ENCODE peak calls at places on chromosome 20, in ten cellular contexts. Z, H, S, I, C, R, B, U, K and A are unnamed samples.

GRCh38 chr20:49397525-49397924 is 84.9 kb downstream of the KCNB1 start:
- DNase-seq in Z (no peak), H (peak; percentile 25), S (peak; percentile 87), I (no peak), C (no peak), R (peak; percentile 52), B (no peak), U (peak; percentile 50), K (no peak), A (peak; percentile 95)

GRCh38 chr20:9807176-9807575 is 31.7 kb downstream of the PAK5 start:
- DNase-seq in Z (no peak), H (no peak), S (no peak), I (no peak), C (no peak), R (no peak), B (no peak), U (no peak), K (no peak), A (no peak)

GRCh38 chr20:366042-366718 is 14.4 kb upstream of the TRIB3 start:
- DNase-seq in Z (no peak), H (no peak), S (no peak), I (no peak), C (no peak), R (no peak), B (peak; percentile 27), U (no peak), K (no peak), A (no peak)

GRCh38 chr20:59560588-59561227 is 43.6 kb upstream of the PHACTR3 start:
- DNase-seq in Z (no peak), H (peak; percentile 11), S (no peak), I (no peak), C (no peak), R (peak; percentile 63), B (no peak), U (no peak), K (peak; percentile 73), A (peak; percentile 65)

GRCh38 chr20:61120595-61121515 is 131.2 kb upstream of the CDH4 start:
- DNase-seq in Z (no peak), H (peak; percentile 69), S (peak; percentile 58), I (no peak), C (no peak), R (peak; percentile 85), B (peak; percentile 23), U (peak; percentile 50), K (peak; percentile 64), A (peak; percentile 49)

GRCh38 chr20:50401047-50401586 is 109.1 kb upstream of the PTPN1 start:
- DNase-seq in Z (no peak), H (no peak), S (no peak), I (no peak), C (no peak), R (no peak), B (no peak), U (no peak), K (no peak), A (no peak)

GRCh38 chr20:10558635-10559187 is 115.1 kb downstream of the JAG1 start:
- DNase-seq in Z (no peak), H (peak; percentile 99), S (peak; percentile 86), I (no peak), C (no peak), R (no peak), B (peak; percentile 4), U (peak; percentile 93), K (no peak), A (no peak)

GRCh38 chr20:38125157-38126056 is 39.7 kb downstream of the TGM2 start:
- DNase-seq in Z (no peak), H (peak; percentile 58), S (peak; percentile 86), I (no peak), C (peak; percentile 83), R (no peak), B (no peak), U (peak; percentile 54), K (no peak), A (peak; percentile 92)

GRCh38 chr20:47124235-47124717 is 229.6 kb downstream of the EYA2 start:
- DNase-seq in Z (no peak), H (no peak), S (peak; percentile 51), I (no peak), C (no peak), R (peak; percentile 43), B (no peak), U (peak; percentile 61), K (no peak), A (no peak)

GRCh38 chr20:47127986-47128385 is 228.5 kb downstream of the ZMYND8 start:
- DNase-seq in Z (no peak), H (no peak), S (no peak), I (no peak), C (no peak), R (no peak), B (no peak), U (no peak), K (no peak), A (peak; percentile 76)

GRCh38 chr20:47126709-47127108 is 229.8 kb downstream of the ZMYND8 start:
- DNase-seq in Z (no peak), H (peak; percentile 69), S (peak; percentile 68), I (no peak), C (no peak), R (no peak), B (no peak), U (no peak), K (no peak), A (no peak)

GRCh38 chr20:47126374-47126705 is 230.2 kb downstream of the ZMYND8 start:
- DNase-seq in Z (no peak), H (no peak), S (no peak), I (no peak), C (no peak), R (peak; percentile 15), B (no peak), U (no peak), K (no peak), A (no peak)

DNA sequence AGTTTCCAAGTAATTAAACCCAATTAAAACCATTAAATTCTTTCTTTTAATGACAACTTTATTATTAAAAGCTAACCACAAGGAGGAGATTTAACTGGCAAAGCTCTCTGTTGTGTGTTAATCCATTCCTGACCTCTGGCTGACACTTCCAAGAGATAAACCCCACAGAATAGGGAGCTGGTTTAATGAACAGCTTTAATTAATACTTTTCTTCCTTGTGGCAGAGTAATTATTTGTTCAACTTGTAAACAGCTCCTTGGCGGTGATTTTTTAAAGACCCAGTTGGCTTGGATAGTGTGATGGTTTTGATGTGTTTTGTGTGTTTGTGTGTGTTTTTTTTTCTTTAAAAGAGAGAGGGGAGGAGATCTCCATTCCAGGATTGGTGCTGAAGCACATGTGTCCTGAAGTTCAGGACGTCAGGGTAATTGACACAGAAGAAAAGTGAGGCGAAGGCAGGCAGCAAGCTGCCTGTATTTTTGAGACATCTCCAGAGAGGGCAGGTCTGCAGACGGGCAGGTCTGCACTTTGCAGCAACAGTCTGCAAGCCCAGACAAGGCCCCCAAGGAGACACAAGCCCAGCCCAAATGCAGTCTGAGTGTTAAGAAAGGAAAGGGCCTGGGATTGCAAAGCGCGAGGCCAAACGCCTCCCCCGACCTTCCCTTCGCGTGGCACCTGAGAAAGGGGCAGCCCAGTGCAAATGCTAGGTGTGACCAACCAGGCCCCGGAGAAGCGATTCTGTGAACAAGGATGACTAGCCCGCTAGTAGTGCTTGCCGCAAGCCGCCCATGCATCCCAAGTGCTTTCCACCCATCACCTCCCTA is 230.7 kb downstream of the ZMYND8 start:
- DNase-seq in Z (no peak), H (no peak), S (no peak), I (no peak), C (no peak), R (peak; percentile 15), B (no peak), U (peak; percentile 95), K (peak; percentile 41), A (peak; percentile 49)
- H3K4me3 ChIP-seq in Z (no peak overlapping the region), H (no peak overlapping the region), S (no peak overlapping the region), I (no peak overlapping the region), C (no peak overlapping the region), R (no peak overlapping the region), B (no peak overlapping the region), U (no peak overlapping the region), K (no peak overlapping the region), A (no peak overlapping the region)

DNA sequence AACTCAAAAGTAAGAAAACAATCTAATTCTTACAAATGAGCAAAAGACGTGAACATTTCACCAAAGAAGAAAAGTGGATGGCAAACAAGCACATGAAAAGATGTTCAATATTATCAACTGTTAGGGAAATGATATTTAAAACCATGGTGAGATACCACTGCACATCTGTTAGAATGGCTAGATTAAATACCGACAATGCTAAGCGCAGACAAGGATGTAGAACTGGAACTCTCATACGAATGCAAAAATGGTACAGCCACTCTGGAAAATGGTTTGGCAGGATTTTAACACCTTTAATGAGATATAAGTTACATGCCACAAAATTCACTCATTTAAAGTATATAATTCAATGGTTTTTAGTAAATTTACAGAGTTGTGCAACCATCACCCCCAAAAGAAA is 44.6 kb upstream of the NFATC2 start:
- DNase-seq in Z (no peak), H (no peak), S (no peak), I (no peak), C (no peak), R (no peak), B (no peak), U (no peak), K (no peak), A (no peak)
- H3K4me3 ChIP-seq in Z (no peak overlapping the region), H (no peak overlapping the region), S (no peak overlapping the region), I (no peak overlapping the region), C (no peak overlapping the region), R (no peak overlapping the region), B (no peak overlapping the region), U (no peak overlapping the region), K (no peak overlapping the region), A (no peak overlapping the region)

GRCh38 chr20:36162272-36162966 is 7.9 kb downstream of the EPB41L1 start:
- DNase-seq in Z (no peak), H (peak; percentile 15), S (no peak), I (no peak), C (no peak), R (peak; percentile 28), B (no peak), U (no peak), K (no peak), A (peak; percentile 70)

GRCh38 chr20:36155991-36156390 is 1.5 kb downstream of the EPB41L1 start:
- DNase-seq in Z (no peak), H (no peak), S (no peak), I (no peak), C (no peak), R (no peak), B (no peak), U (no peak), K (no peak), A (no peak)

GRCh38 chr20:36158160-36158741 is 3.7 kb downstream of the EPB41L1 start:
- DNase-seq in Z (no peak), H (no peak), S (no peak), I (no peak), C (no peak), R (no peak), B (no peak), U (no peak), K (no peak), A (no peak)

GRCh38 chr20:36157610-36158009 is 3.1 kb downstream of the EPB41L1 start:
- DNase-seq in Z (no peak), H (no peak), S (no peak), I (no peak), C (no peak), R (no peak), B (no peak), U (no peak), K (no peak), A (no peak)

DNA sequence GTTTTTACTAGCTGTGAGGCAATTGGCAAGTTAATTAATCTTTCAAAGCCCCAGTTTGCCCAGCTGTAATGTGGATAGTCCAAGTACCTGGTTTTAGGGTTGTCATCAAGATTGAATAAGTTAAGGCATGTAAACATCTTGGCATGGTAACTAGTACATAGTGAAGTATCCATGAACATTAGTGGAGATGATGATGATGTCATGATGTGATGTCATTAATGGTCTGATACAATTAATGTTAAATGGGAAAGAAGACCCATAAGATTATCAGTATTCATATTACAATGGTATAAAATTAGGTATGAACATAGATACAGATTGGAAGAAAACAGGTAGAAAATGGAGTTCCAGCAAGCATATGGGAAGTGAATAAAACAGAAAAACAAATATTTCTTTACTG is 5.3 kb downstream of the EPB41L1 start:
- DNase-seq in Z (no peak), H (no peak), S (no peak), I (no peak), C (no peak), R (no peak), B (no peak), U (no peak), K (no peak), A (no peak)
- H3K4me3 ChIP-seq in Z (no peak overlapping the region), H (no peak overlapping the region), S (no peak overlapping the region), I (no peak overlapping the region), C (no peak overlapping the region), R (no peak overlapping the region), B (no peak overlapping the region), U (no peak overlapping the region), K (no peak overlapping the region), A (no peak overlapping the region)

GRCh38 chr20:62987114-62987513 is 19.6 kb downstream of the BHLHE23 start:
- DNase-seq in Z (no peak), H (no peak), S (no peak), I (no peak), C (no peak), R (no peak), B (no peak), U (no peak), K (no peak), A (no peak)

GRCh38 chr20:62991863-62992262 is 14.9 kb downstream of the BHLHE23 start:
- DNase-seq in Z (no peak), H (no peak), S (no peak), I (no peak), C (no peak), R (no peak), B (no peak), U (no peak), K (no peak), A (no peak)

GRCh38 chr20:62991196-62991807 is 15.5 kb downstream of the BHLHE23 start:
- DNase-seq in Z (no peak), H (no peak), S (no peak), I (no peak), C (no peak), R (no peak), B (no peak), U (no peak), K (no peak), A (peak; percentile 79)

GRCh38 chr20:62990306-62990825 is 16.4 kb downstream of the BHLHE23 start:
- DNase-seq in Z (no peak), H (no peak), S (no peak), I (no peak), C (no peak), R (no peak), B (no peak), U (no peak), K (no peak), A (no peak)

GRCh38 chr20:62989201-62989601 is 17.6 kb downstream of the BHLHE23 start:
- DNase-seq in Z (no peak), H (no peak), S (no peak), I (no peak), C (no peak), R (no peak), B (no peak), U (no peak), K (no peak), A (no peak)
- H3K4me3 ChIP-seq in Z (no peak overlapping the region), H (no peak overlapping the region), S (peak overlapping the region; percentile 29), I (no peak overlapping the region), C (no peak overlapping the region), R (no peak overlapping the region), B (peak overlapping the region; percentile 47), U (no peak overlapping the region), K (no peak overlapping the region), A (no peak overlapping the region)